ENCODE peak calls at places on chromosome 3, in ten cellular contexts. G, E, Y, J, B, N, P, M, I and K are unnamed samples.

GRCh38 chr3:187016639-187017345 is 86.5 kb downstream of the ST6GAL1 start:
- DNase-seq in G (peak), E (no peak), Y (no peak), J (peak), B (no peak), N (no peak), P (no peak), M (no peak), I (no peak), K (peak)

GRCh38 chr3:156400062-156400461 is 154.9 kb downstream of the SSR3 start:
- DNase-seq in G (no peak), E (no peak), Y (no peak), J (no peak), B (no peak), N (no peak), P (no peak), M (no peak), I (no peak), K (no peak)

GRCh38 chr3:122857019-122857418 is 62.1 kb downstream of the SLC49A4 start:
- DNase-seq in G (no peak), E (peak), Y (peak), J (no peak), B (no peak), N (no peak), P (no peak), M (no peak), I (no peak), K (peak)

GRCh38 chr3:113557374-113557773 is 25.0 kb downstream of the SIDT1 start:
- DNase-seq in G (no peak), E (no peak), Y (peak), J (peak), B (no peak), N (no peak), P (no peak), M (no peak), I (no peak), K (peak)

GRCh38 chr3:133256787-133257483 is 142.9 kb upstream of the BFSP2 start:
- DNase-seq in G (no peak), E (no peak), Y (no peak), J (no peak), B (no peak), N (no peak), P (no peak), M (no peak), I (no peak), K (no peak)

GRCh38 chr3:106326941-106327765 is 458.3 kb upstream of the CBLB start:
- DNase-seq in G (no peak), E (no peak), Y (peak), J (no peak), B (no peak), N (no peak), P (no peak), M (no peak), I (no peak), K (no peak)

GRCh38 chr3:50205719-50206276 is 727 bp downstream of the SLC38A3 start:
- DNase-seq in G (no peak), E (no peak), Y (no peak), J (no peak), B (no peak), N (peak), P (no peak), M (no peak), I (peak), K (no peak)

GRCh38 chr3:161104561-161105551 is at the start of gene B3GALNT1:
- DNase-seq in G (no peak), E (no peak), Y (peak), J (peak), B (peak), N (no peak), P (no peak), M (no peak), I (peak), K (peak)

GRCh38 chr3:73513260-73513659 is 111.5 kb downstream of the PDZRN3 start:
- DNase-seq in G (no peak), E (no peak), Y (no peak), J (peak), B (no peak), N (no peak), P (no peak), M (no peak), I (no peak), K (peak)

GRCh38 chr3:180888992-180889560 is 23.4 kb upstream of the FXR1 start:
- DNase-seq in G (no peak), E (no peak), Y (no peak), J (no peak), B (no peak), N (no peak), P (no peak), M (no peak), I (no peak), K (no peak)

GRCh38 chr3:130850044-130850797 is 43.7 kb upstream of the ATP2C1 start:
- DNase-seq in G (no peak), E (peak), Y (peak), J (peak), B (no peak), N (no peak), P (no peak), M (no peak), I (no peak), K (peak)

GRCh38 chr3:182484682-182485081 is 308.6 kb upstream of the ATP11B start:
- DNase-seq in G (no peak), E (no peak), Y (no peak), J (no peak), B (no peak), N (no peak), P (no peak), M (no peak), I (no peak), K (no peak)

GRCh38 chr3:8509961-8510360 is 8.3 kb downstream of the LMCD1 start:
- DNase-seq in G (peak), E (no peak), Y (peak), J (peak), B (no peak), N (no peak), P (no peak), M (no peak), I (peak), K (peak)

GRCh38 chr3:67683522-67683921 is 29.1 kb upstream of the SUCLG2 start:
- DNase-seq in G (no peak), E (no peak), Y (no peak), J (no peak), B (no peak), N (no peak), P (no peak), M (no peak), I (no peak), K (no peak)

GRCh38 chr3:143851331-143852017 is 3.2 kb upstream of the SLC9A9 start:
- DNase-seq in G (no peak), E (no peak), Y (no peak), J (no peak), B (no peak), N (no peak), P (no peak), M (no peak), I (no peak), K (no peak)

GRCh38 chr3:150057227-150057626 is 86.5 kb upstream of the PFN2 start:
- DNase-seq in G (no peak), E (no peak), Y (no peak), J (no peak), B (no peak), N (no peak), P (no peak), M (no peak), I (no peak), K (no peak)

GRCh38 chr3:142279965-142280590 is 54.7 kb upstream of the GK5 start:
- DNase-seq in G (peak), E (peak), Y (peak), J (peak), B (no peak), N (no peak), P (peak), M (no peak), I (no peak), K (peak)

GRCh38 chr3:133712017-133712416 is 34.2 kb upstream of the TF start:
- DNase-seq in G (no peak), E (no peak), Y (no peak), J (no peak), B (no peak), N (no peak), P (no peak), M (no peak), I (no peak), K (no peak)

GRCh38 chr3:142595951-142596725 is at the start of gene PLS1:
- DNase-seq in G (peak), E (peak), Y (peak), J (no peak), B (peak), N (peak), P (peak), M (peak), I (peak), K (peak)

GRCh38 chr3:159854500-159855124 is 134.0 kb upstream of the IL12A start:
- DNase-seq in G (peak), E (peak), Y (peak), J (peak), B (no peak), N (no peak), P (peak), M (no peak), I (peak), K (peak)

GRCh38 chr3:70726096-70726745 is 413.8 kb upstream of the MDFIC2 start:
- DNase-seq in G (no peak), E (no peak), Y (peak), J (peak), B (no peak), N (no peak), P (no peak), M (no peak), I (no peak), K (peak)

GRCh38 chr3:194618858-194619608 is 14.2 kb downstream of the TMEM44 start:
- DNase-seq in G (no peak), E (no peak), Y (no peak), J (no peak), B (no peak), N (no peak), P (no peak), M (no peak), I (peak), K (no peak)

GRCh38 chr3:168467085-168467714 is 371.5 kb upstream of the GOLIM4 start:
- DNase-seq in G (no peak), E (no peak), Y (peak), J (peak), B (no peak), N (no peak), P (peak), M (no peak), I (no peak), K (peak)

GRCh38 chr3:115019900-115020299 is 127.2 kb downstream of the ZBTB20 start:
- DNase-seq in G (no peak), E (no peak), Y (no peak), J (no peak), B (no peak), N (no peak), P (no peak), M (no peak), I (no peak), K (no peak)

GRCh38 chr3:10007126-10007782 is 19.0 kb upstream of the FANCD2 start:
- DNase-seq in G (no peak), E (no peak), Y (no peak), J (no peak), B (no peak), N (no peak), P (no peak), M (no peak), I (peak), K (no peak)

GRCh38 chr3:16476636-16477035 is 36.9 kb downstream of the RFTN1 start:
- DNase-seq in G (peak), E (peak), Y (peak), J (peak), B (no peak), N (no peak), P (no peak), M (no peak), I (no peak), K (peak)

GRCh38 chr3:100561459-100562158 is 47.8 kb upstream of the ADGRG7 start:
- DNase-seq in G (no peak), E (peak), Y (peak), J (no peak), B (no peak), N (no peak), P (no peak), M (no peak), I (no peak), K (peak)

GRCh38 chr3:23489338-23490158 is 286.4 kb downstream of the UBE2E2 start:
- DNase-seq in G (no peak), E (no peak), Y (peak), J (no peak), B (no peak), N (no peak), P (no peak), M (no peak), I (no peak), K (peak)

GRCh38 chr3:194072097-194072428 is 63.9 kb upstream of the HES1 start:
- DNase-seq in G (no peak), E (no peak), Y (peak), J (no peak), B (no peak), N (no peak), P (no peak), M (no peak), I (no peak), K (peak)